ENCODE peak calls at places on chromosomes 12 and 14, in eight cellular contexts. Y, Q, E, O, T, C, V and S are unnamed samples.

GRCh38 chr12:8948711-8949524 is 527 bp downstream of the M6PR start:
- DNase-seq in Y (peak), Q (peak), E (peak), O (peak), T (peak), C (peak), V (peak), S (peak)

GRCh38 chr12:47066278-47067048 is 13.0 kb upstream of the PCED1B start:
- DNase-seq in Y (no peak), Q (peak), E (no peak), O (peak), T (no peak), C (no peak), V (no peak), S (no peak)

GRCh38 chr12:114361545-114361944 is 44.4 kb downstream of the TBX5 start:
- DNase-seq in Y (no peak), Q (no peak), E (no peak), O (no peak), T (no peak), C (no peak), V (no peak), S (no peak)

GRCh38 chr14:96204151-96205058 is at the start of gene BDKRB2:
- DNase-seq in Y (peak), Q (peak), E (no peak), O (peak), T (peak), C (peak), V (peak), S (peak)

GRCh38 chr12:64840949-64841717 is 16.7 kb downstream of the TBC1D30 start:
- DNase-seq in Y (no peak), Q (no peak), E (no peak), O (no peak), T (no peak), C (no peak), V (no peak), S (no peak)

GRCh38 chr12:26523708-26524150 is 309.3 kb downstream of the ITPR2 start:
- DNase-seq in Y (no peak), Q (peak), E (no peak), O (no peak), T (peak), C (no peak), V (peak), S (peak)

GRCh38 chr14:89794096-89794495 is 160.4 kb downstream of the EFCAB11 start:
- DNase-seq in Y (no peak), Q (peak), E (no peak), O (no peak), T (no peak), C (no peak), V (no peak), S (no peak)

GRCh38 chr12:104457746-104458644 is 1.2 kb downstream of the CHST11 start:
- DNase-seq in Y (peak), Q (no peak), E (peak), O (peak), T (no peak), C (peak), V (peak), S (no peak)

GRCh38 chr12:110661337-110661972 is 27.5 kb downstream of the HVCN1 start:
- DNase-seq in Y (no peak), Q (no peak), E (no peak), O (peak), T (no peak), C (no peak), V (no peak), S (no peak)

GRCh38 chr12:14986449-14986848 is 13.6 kb downstream of the PDE6H start:
- DNase-seq in Y (no peak), Q (no peak), E (no peak), O (no peak), T (no peak), C (no peak), V (peak), S (no peak)
- TF ChIP-seq CTCF in Y (no peak), Q (no peak), E (peak), O (no peak), T (peak), C (no peak), V (peak), S (no peak)

GRCh38 chr14:55734731-55735130 is 154.7 kb downstream of the KTN1 start:
- DNase-seq in Y (no peak), Q (no peak), E (no peak), O (no peak), T (no peak), C (no peak), V (no peak), S (no peak)

GRCh38 chr14:55733609-55734008 is 153.6 kb downstream of the KTN1 start:
- DNase-seq in Y (no peak), Q (no peak), E (no peak), O (no peak), T (no peak), C (no peak), V (no peak), S (no peak)

GRCh38 chr14:55730602-55731001 is 150.6 kb downstream of the KTN1 start:
- DNase-seq in Y (no peak), Q (no peak), E (no peak), O (no peak), T (no peak), C (peak), V (no peak), S (no peak)

GRCh38 chr14:55731881-55732498 is 152.0 kb downstream of the KTN1 start:
- DNase-seq in Y (peak), Q (peak), E (no peak), O (peak), T (peak), C (no peak), V (peak), S (no peak)

GRCh38 chr14:55731247-55731872 is 151.4 kb downstream of the KTN1 start:
- DNase-seq in Y (no peak), Q (no peak), E (no peak), O (no peak), T (no peak), C (no peak), V (no peak), S (no peak)
- TF ChIP-seq CTCF in Y (no peak), Q (no peak), E (no peak), O (no peak), T (no peak), C (no peak), V (no peak), S (no peak)

DNA sequence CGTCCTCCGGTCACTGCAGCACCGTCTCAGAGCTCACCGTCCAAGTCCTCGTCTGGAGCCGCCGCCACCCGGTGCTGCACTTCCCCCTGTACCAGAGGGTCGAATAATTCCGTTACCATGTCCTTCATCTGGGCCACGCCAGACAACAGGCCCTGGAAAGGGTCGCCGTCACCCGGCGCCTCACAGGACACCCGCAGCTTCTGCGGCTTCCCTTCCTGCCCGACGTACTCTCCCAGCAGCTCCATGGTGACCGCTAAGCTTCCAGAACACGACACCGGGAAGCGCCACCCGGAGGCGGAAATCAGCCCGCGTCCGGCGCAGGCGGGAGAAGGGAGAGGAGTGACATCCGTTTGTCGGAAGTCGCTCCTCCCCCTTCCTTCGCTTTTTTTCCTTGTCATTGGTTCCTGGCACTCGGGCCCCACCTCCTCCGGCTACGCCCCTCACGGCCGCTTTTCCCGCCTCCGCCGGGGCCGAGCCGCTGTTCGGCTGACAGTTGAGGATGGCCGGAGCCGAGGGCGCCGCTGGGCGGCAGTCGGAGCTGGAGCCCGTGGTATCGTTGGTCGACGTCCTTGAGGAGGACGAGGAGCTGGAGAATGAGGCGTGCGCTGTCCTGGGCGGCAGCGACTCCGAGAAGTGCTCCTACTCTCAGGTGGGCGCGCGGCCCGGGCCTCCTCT is at the start of the genes GON7 and UBR7:
- DNase-seq in Y (peak), Q (peak), E (peak), O (peak), T (peak), C (peak), V (peak), S (peak)
- TF ChIP-seq CTCF in Y (no peak), Q (peak), E (no peak), O (no peak), T (no peak), C (no peak), V (peak), S (peak)

DNA sequence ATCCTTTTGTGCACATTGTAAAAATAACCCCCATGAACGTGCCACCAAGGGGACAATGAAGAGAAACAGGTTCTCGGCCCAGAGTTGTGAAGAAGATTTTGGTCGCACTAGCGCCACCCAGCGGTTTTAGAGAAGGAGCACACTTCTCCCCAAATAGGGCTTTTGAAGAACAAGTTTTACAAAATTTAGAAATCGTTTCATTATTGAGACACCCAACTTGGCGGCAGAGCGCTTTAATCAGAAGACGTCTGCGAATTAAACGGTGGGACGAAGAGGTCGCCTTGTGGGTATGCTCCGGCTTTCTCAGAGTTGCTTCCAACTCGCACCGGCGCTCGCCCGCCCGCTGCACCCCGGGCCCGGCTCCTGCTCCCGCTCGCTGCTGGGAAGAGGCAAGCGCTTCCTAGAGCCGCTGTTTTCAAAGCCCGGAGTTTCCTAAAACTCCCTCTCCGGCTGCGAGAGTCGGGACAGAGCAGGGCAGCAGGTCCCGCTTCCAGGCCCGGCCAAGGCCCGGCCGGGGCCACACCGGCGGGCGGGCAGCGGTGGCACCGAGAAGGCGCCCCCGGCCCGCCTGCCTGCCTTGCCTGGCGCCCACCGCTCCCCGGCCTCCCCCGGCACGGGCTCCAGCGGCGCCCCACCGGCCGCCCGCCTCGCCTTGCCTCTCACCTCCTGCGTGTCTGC is 672 bp downstream of the FOXA1 start:
- DNase-seq in Y (peak), Q (peak), E (peak), O (peak), T (peak), C (peak), V (peak), S (peak)
- TF ChIP-seq CTCF in Y (peak), Q (peak), E (peak), O (peak), T (peak), C (peak), V (peak), S (peak)

GRCh38 chr12:123891516-123892179 is 81.0 kb downstream of the CCDC92 start:
- DNase-seq in Y (no peak), Q (no peak), E (no peak), O (no peak), T (peak), C (no peak), V (no peak), S (no peak)
- TF ChIP-seq CTCF in Y (no peak), Q (no peak), E (no peak), O (no peak), T (peak), C (no peak), V (no peak), S (no peak)

GRCh38 chr14:100140452-100141132 is 18.9 kb downstream of the DEGS2 start:
- DNase-seq in Y (peak), Q (no peak), E (no peak), O (no peak), T (peak), C (peak), V (peak), S (no peak)
- TF ChIP-seq CTCF in Y (peak), Q (no peak), E (no peak), O (no peak), T (peak), C (no peak), V (peak), S (no peak)

GRCh38 chr12:53225635-53226424 is 6.2 kb downstream of the RARG start:
- DNase-seq in Y (no peak), Q (no peak), E (no peak), O (no peak), T (no peak), C (no peak), V (no peak), S (no peak)
- TF ChIP-seq CTCF in Y (no peak), Q (no peak), E (no peak), O (no peak), T (no peak), C (no peak), V (no peak), S (no peak)

DNA sequence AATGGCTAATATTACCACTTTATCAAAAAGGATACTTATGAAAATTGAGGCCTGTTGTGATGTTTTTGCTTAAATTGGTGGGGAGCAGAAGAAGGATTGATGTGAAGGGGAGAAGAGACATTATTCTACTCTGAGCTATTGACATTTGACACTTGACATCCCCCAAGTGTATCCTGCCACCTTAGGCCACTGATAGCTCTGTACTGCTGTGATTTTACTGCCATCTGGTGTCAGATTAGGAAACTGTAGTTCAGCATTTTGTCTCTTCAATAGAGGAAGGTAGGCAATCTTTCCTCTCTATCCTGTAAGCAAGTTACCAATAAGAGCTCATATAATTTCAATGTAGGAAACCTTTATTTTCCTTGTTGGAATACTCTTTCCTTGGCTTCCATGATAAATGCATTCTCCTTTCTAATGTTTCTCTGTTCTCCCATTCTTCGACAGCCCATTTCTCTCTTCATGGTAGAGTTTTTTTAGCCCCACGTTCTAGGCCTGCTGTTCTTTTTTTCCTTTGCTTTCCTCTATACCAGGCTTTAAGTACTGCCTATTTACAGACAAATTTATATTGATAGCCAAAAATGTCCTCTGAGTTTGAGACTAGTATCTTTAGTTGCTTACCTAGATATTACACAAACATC is 46.3 kb downstream of the PPHLN1 start:
- DNase-seq in Y (peak), Q (peak), E (peak), O (peak), T (peak), C (peak), V (peak), S (peak)
- TF ChIP-seq CTCF in Y (peak), Q (peak), E (peak), O (peak), T (peak), C (peak), V (peak), S (peak)